ENCODE peak calls at places on chromosomes 7 and 10, in seven cellular contexts. F, M, A, I, Y, G and P are unnamed samples.

GRCh38 chr7:1844336-1844955 is 174.4 kb downstream of the ELFN1 start:
- DNase-seq in F (no peak), M (no peak), A (no peak), I (no peak), Y (no peak), G (no peak), P (no peak)

GRCh38 chr7:29866490-29866930 is 60.2 kb downstream of the WIPF3 start:
- DNase-seq in F (peak), M (no peak), A (no peak), I (peak), Y (no peak), G (no peak), P (peak)

GRCh38 chr7:66296001-66296521 is 90.9 kb downstream of the TPST1 start:
- DNase-seq in F (peak), M (peak), A (no peak), I (peak), Y (no peak), G (no peak), P (no peak)

GRCh38 chr7:50752422-50752821 is 30.3 kb downstream of the GRB10 start:
- DNase-seq in F (no peak), M (no peak), A (no peak), I (no peak), Y (no peak), G (no peak), P (no peak)

GRCh38 chr7:107353701-107354100 is 116.2 kb upstream of the GPR22 start:
- DNase-seq in F (no peak), M (no peak), A (no peak), I (no peak), Y (no peak), G (no peak), P (no peak)

GRCh38 chr7:53984776-53985175 is 557.4 kb upstream of the VSTM2A start:
- DNase-seq in F (peak), M (no peak), A (no peak), I (no peak), Y (no peak), G (no peak), P (no peak)

GRCh38 chr7:150751702-150752101 is 14.5 kb downstream of the GIMAP5 start:
- DNase-seq in F (no peak), M (no peak), A (no peak), I (no peak), Y (no peak), G (no peak), P (no peak)

GRCh38 chr10:85317827-85318226 is 989.4 kb downstream of the CCSER2 start:
- DNase-seq in F (no peak), M (no peak), A (no peak), I (no peak), Y (no peak), G (no peak), P (no peak)

GRCh38 chr7:24882989-24883631 is 96.9 kb downstream of the OSBPL3 start:
- DNase-seq in F (peak), M (peak), A (no peak), I (peak), Y (no peak), G (peak), P (no peak)

GRCh38 chr7:74332373-74333176 is 43.4 kb downstream of the CLIP2 start:
- DNase-seq in F (no peak), M (no peak), A (no peak), I (no peak), Y (no peak), G (no peak), P (no peak)

GRCh38 chr7:121755818-121756501 is 117.0 kb upstream of the PTPRZ1 start:
- DNase-seq in F (no peak), M (no peak), A (no peak), I (no peak), Y (no peak), G (peak), P (no peak)

GRCh38 chr10:117543999-117544728 is 1.6 kb downstream of the EMX2 start:
- DNase-seq in F (no peak), M (no peak), A (no peak), I (no peak), Y (no peak), G (peak), P (no peak)

GRCh38 chr10:43077421-43078171 is 727 bp downstream of the RET start:
- DNase-seq in F (no peak), M (no peak), A (no peak), I (no peak), Y (no peak), G (no peak), P (no peak)

GRCh38 chr7:17307558-17307957 is 9.1 kb downstream of the AHR start:
- DNase-seq in F (no peak), M (no peak), A (no peak), I (no peak), Y (no peak), G (no peak), P (no peak)

GRCh38 chr7:36653011-36653670 is 71.2 kb downstream of the AOAH start:
- DNase-seq in F (peak), M (peak), A (no peak), I (peak), Y (no peak), G (no peak), P (no peak)

GRCh38 chr10:33196377-33196706 is 138.1 kb downstream of the NRP1 start:
- DNase-seq in F (no peak), M (no peak), A (no peak), I (no peak), Y (no peak), G (no peak), P (no peak)